ENCODE peak calls at places on chromosomes 11 and 22, in nine cellular contexts. L, K, A, O, P, J, R, I and N are unnamed samples.

GRCh38 chr22:50526849-50527801 is 1.7 kb upstream of the SCO2 start:
- DNase-seq in I (peak; percentile 29), J (peak; percentile 71), K (no peak), O (no peak), A (no peak), P (peak; percentile 29), R (peak; percentile 49), L (peak; percentile 85), N (peak; percentile 83)

GRCh38 chr11:25615841-25616240 is 716.1 kb upstream of the ANO3 start:
- DNase-seq in P (no peak), O (no peak), R (no peak), L (no peak), J (no peak), I (no peak), A (no peak), K (no peak), N (no peak)

GRCh38 chr11:24406389-24406788 is 90.5 kb upstream of the LUZP2 start:
- DNase-seq in O (no peak), R (no peak), I (no peak), P (no peak), A (no peak), J (no peak), L (no peak), K (no peak), N (no peak)

GRCh38 chr11:118263694-118264567 is at the start of gene MPZL2:
- DNase-seq in K (no peak), A (no peak), R (no peak), O (peak; percentile 70), J (no peak), I (peak; percentile 98), P (peak; percentile 93), L (no peak), N (no peak)

GRCh38 chr11:113874920-113875413 is 405 bp downstream of the USP28 start:
- DNase-seq in J (no peak), I (peak; percentile 25), R (peak; percentile 35), A (peak; percentile 81), O (no peak), P (peak; percentile 38), L (no peak), K (peak; percentile 10), N (peak; percentile 70)

GRCh38 chr11:87039371-87039770 is 1.6 kb downstream of the TMEM135 start:
- DNase-seq in P (peak; percentile 6), I (no peak), J (no peak), L (no peak), A (no peak), O (no peak), R (peak; percentile 58), K (no peak), N (no peak)

GRCh38 chr22:36286096-36286957 is 33.4 kb downstream of the APOL1 start:
- DNase-seq in L (peak; percentile 85), O (peak; percentile 88), J (peak; percentile 39), P (peak; percentile 68), R (peak; percentile 81), I (peak; percentile 44), A (no peak), K (no peak), N (peak; percentile 87)

GRCh38 chr11:76577199-76577920 is 93.2 kb downstream of the LRRC32 start:
- DNase-seq in A (no peak), I (peak; percentile 92), K (no peak), R (peak; percentile 84), P (peak; percentile 87), L (no peak), O (no peak), J (no peak), N (no peak)

GRCh38 chr11:503179-503981 is 3.7 kb downstream of the RNH1 start:
- DNase-seq in J (peak; percentile 93), I (no peak), A (peak; percentile 90), P (peak; percentile 85), O (no peak), R (peak; percentile 76), K (peak; percentile 41), L (peak; percentile 70), N (peak; percentile 72)

GRCh38 chr22:46425011-46425410 is 89.5 kb downstream of the TRMU start:
- DNase-seq in A (no peak), P (no peak), J (no peak), L (no peak), I (peak; percentile 73), R (peak; percentile 8), K (no peak), O (no peak), N (no peak)

GRCh38 chr11:85779956-85780640 is 30.8 kb downstream of the SYTL2 start:
- DNase-seq in A (no peak), J (no peak), L (no peak), R (no peak), P (no peak), I (peak; percentile 10), O (no peak), K (no peak), N (no peak)

GRCh38 chr11:119696378-119697157 is 32.4 kb downstream of the NECTIN1 start:
- DNase-seq in I (peak; percentile 99), K (no peak), R (no peak), P (peak; percentile 97), A (no peak), O (no peak), J (no peak), L (no peak), N (no peak)

GRCh38 chr11:69480547-69481392 is 693 bp upstream of the LINC01488 start:
- DNase-seq in O (no peak), A (no peak), R (peak; percentile 27), J (no peak), K (no peak), I (no peak), P (no peak), L (no peak), N (no peak)

GRCh38 chr11:108965602-108966001 is 300.7 kb downstream of the DDX10 start:
- DNase-seq in O (no peak), R (peak; percentile 93), L (no peak), J (peak; percentile 58), K (no peak), A (no peak), I (peak; percentile 65), P (peak; percentile 85), N (no peak)

GRCh38 chr11:65639623-65640482 is 2.0 kb downstream of the SIPA1 start:
- DNase-seq in J (peak; percentile 88), O (no peak), P (no peak), L (peak; percentile 83), I (no peak), R (no peak), K (no peak), A (no peak), N (peak; percentile 80)

GRCh38 chr22:26439559-26439958 is 10.5 kb downstream of the ASPHD2 start:
- DNase-seq in K (no peak), O (no peak), J (no peak), A (no peak), R (no peak), I (no peak), P (no peak), L (no peak), N (no peak)

GRCh38 chr11:1566381-1567051 is 5.6 kb downstream of the DUSP8 start:
- DNase-seq in O (peak; percentile 64), A (no peak), R (no peak), J (no peak), I (no peak), K (no peak), L (no peak), P (no peak), N (no peak)
- TF ChIP-seq CTCF in O (peak; percentile 21), A (no peak), R (peak; percentile 7), J (peak; percentile 27), I (no peak), K (no peak), L (no peak), P (no peak), N (peak; percentile 7)

GRCh38 chr11:44630511-44631210 is 65.2 kb downstream of the CD82 start:
- DNase-seq in A (peak; percentile 60), R (no peak), I (no peak), L (peak; percentile 2), O (peak; percentile 58), K (peak; percentile 7), P (no peak), J (no peak), N (peak; percentile 3)

GRCh38 chr11:44631831-44632230 is 66.4 kb downstream of the CD82 start:
- DNase-seq in L (no peak), A (peak; percentile 55), R (no peak), J (no peak), K (no peak), P (no peak), I (no peak), O (no peak), N (peak; percentile 2)

GRCh38 chr11:44632466-44633123 is 67.1 kb downstream of the CD82 start:
- DNase-seq in I (peak; percentile 21), O (no peak), L (peak; percentile 61), J (no peak), K (no peak), A (peak; percentile 74), P (peak; percentile 67), R (peak; percentile 24), N (no peak)

GRCh38 chr11:44634401-44635281 is 69.2 kb downstream of the CD82 start:
- DNase-seq in R (peak; percentile 75), O (peak; percentile 69), I (peak; percentile 64), P (peak; percentile 86), J (no peak), A (peak; percentile 72), K (no peak), L (peak; percentile 2), N (no peak)

GRCh38 chr11:44633641-44634040 is 68.2 kb downstream of the CD82 start:
- DNase-seq in P (peak; percentile 43), K (no peak), I (no peak), O (no peak), R (peak; percentile 12), A (peak; percentile 38), L (peak; percentile 12), J (no peak), N (no peak)
- TF ChIP-seq CTCF in P (peak; percentile 9), K (no peak), I (peak; percentile 17), O (peak; percentile 47), R (peak; percentile 42), A (no peak), L (no peak), J (no peak), N (peak; percentile 39)

DNA sequence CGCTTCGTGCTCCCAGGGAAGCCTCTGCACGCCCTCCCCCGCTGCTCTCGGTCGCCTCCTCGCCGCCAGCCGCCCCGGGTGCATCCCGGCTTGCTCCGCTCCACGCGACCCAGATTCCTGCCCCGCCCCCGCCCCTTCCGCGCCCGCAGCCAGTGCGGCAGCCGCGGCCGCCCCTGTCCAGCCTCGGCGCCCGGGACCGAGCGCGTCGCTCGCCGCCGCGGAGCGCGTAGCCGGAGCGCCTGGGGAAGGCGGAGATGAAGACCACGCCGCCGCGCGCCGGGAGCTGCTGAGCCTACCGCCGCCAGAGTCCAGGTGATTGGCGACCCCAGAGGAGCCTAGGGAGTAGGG is at the start of gene ELMOD1:
- DNase-seq in A (no peak), I (no peak), J (no peak), L (peak; percentile 73), R (peak; percentile 18), P (peak; percentile 15), K (no peak), O (peak; percentile 74), N (peak; percentile 65)
- TF ChIP-seq CTCF in A (no peak), I (peak; percentile 31), J (no peak), L (no peak), R (no peak), P (no peak), K (no peak), O (peak; percentile 47), N (no peak)

DNA sequence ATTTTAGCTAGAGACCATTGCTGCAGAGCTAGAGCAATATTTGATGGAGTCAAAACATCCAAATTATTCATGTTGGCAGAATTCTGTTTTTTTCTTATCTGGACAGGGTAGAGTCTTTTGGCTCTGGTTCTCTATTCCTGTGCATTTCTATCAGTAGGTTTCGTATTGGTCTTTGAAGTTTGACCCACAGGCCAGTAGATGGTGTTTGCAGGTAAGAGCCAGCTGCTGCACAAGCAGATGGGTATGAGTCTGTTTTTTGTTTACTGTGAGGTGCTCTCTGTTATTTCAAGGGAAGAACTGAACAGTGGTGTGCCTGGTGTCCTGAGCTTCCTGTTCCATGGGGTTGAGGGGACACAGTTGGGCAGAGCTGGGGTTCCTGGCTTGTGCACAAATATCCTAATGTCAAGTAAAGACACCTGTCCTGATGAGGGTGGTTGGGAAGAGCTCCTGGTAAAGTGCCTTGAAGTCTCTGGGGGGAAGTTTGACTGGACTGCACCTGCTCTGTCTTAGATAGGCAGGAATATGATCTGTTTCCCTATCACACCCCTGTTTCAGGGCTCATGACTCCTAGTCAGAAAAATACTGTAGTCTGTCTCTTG is 34.0 kb upstream of the SLC22A25 start:
- DNase-seq in P (peak; percentile 22), K (no peak), A (no peak), I (peak; percentile 23), O (no peak), R (no peak), L (peak; percentile 7), J (no peak), N (no peak)
- TF ChIP-seq CTCF in P (peak; percentile 10), K (no peak), A (no peak), I (peak; percentile 37), O (no peak), R (peak; percentile 2), L (no peak), J (no peak), N (peak; percentile 31)